ENCODE peak calls at places on chromosomes 4 and X, in five cellular contexts. A is Peyer's patch, X is upper lobe of left lung, E is suprapubic skin, G is transverse colon. M is an unnamed sample.

GRCh38 chr4:112063260-112063659 is 82.0 kb upstream of the FAM241A start:
- DNase-seq in E (no peak), G (no peak), X (no peak), A (no peak), M (no peak)

GRCh38 chrX:147550217-147550616 is 361.5 kb upstream of the FMR1 start:
- DNase-seq in E (no peak), X (peak), G (no peak), A (no peak), M (peak)

GRCh38 chrX:97529801-97530200 is 646.1 kb downstream of the RPA4 start:
- DNase-seq in E (no peak), X (no peak), G (no peak), A (no peak), M (peak)

GRCh38 chrX:46770006-46770816 is 11.3 kb upstream of the SLC9A7 start:
- DNase-seq in A (no peak), G (no peak), X (no peak), E (no peak), M (no peak)

GRCh38 chr4:165027762-165028402 is 3.9 kb upstream of the TRIM60 start:
- DNase-seq in E (no peak), G (no peak), A (no peak), X (no peak), M (no peak)

GRCh38 chr4:108571027-108571569 is 49.3 kb upstream of the RPL34 start:
- DNase-seq in X (no peak), G (no peak), E (no peak), A (no peak), M (no peak)

GRCh38 chr4:102575369-102576129 is 74.4 kb downstream of the NFKB1 start:
- DNase-seq in E (no peak), A (no peak), G (no peak), X (no peak), M (no peak)

GRCh38 chr4:95105112-95105511 is 347.4 kb downstream of the BMPR1B start:
- DNase-seq in E (no peak), A (no peak), X (peak), G (no peak), M (no peak)

GRCh38 chrX:153669174-153669890 is 4.3 kb downstream of the PNCK start:
- DNase-seq in X (no peak), G (no peak), E (no peak), A (no peak), M (peak)

GRCh38 chr4:28225005-28225404 is 1364.4 kb downstream of the STIM2 start:
- DNase-seq in A (no peak), G (no peak), X (no peak), E (no peak), M (no peak)

GRCh38 chr4:126495163-126495752 is 1137.5 kb upstream of the INTU start:
- DNase-seq in A (no peak), X (no peak), E (no peak), G (no peak), M (no peak)

GRCh38 chrX:131845201-131845600 is 177.9 kb upstream of the STK26 start:
- DNase-seq in E (no peak), X (no peak), G (no peak), A (no peak), M (peak)

GRCh38 chrX:129930941-129931410 is 25.0 kb downstream of the UTP14A start:
- DNase-seq in G (no peak), X (no peak), E (no peak), A (no peak), M (no peak)

GRCh38 chrX:40146471-40147398 is 49.0 kb upstream of the BCOR start:
- DNase-seq in X (peak), E (no peak), A (peak), G (no peak), M (peak)

GRCh38 chr4:2931765-2932560 is 31.2 kb downstream of the NOP14 start:
- DNase-seq in X (peak), G (peak), E (peak), A (peak), M (peak)

GRCh38 chr4:140637836-140638235 is 69.1 kb upstream of the UCP1 start:
- DNase-seq in A (no peak), G (peak), X (no peak), E (no peak), M (peak)

GRCh38 chrX:71870337-71871098 is 40.1 kb upstream of the NHSL2 start:
- DNase-seq in E (no peak), A (no peak), G (no peak), X (no peak), M (peak)

GRCh38 chr4:78166582-78166981 is 109.5 kb downstream of the FRAS1 start:
- DNase-seq in E (no peak), G (no peak), X (no peak), A (no peak), M (no peak)

DNA sequence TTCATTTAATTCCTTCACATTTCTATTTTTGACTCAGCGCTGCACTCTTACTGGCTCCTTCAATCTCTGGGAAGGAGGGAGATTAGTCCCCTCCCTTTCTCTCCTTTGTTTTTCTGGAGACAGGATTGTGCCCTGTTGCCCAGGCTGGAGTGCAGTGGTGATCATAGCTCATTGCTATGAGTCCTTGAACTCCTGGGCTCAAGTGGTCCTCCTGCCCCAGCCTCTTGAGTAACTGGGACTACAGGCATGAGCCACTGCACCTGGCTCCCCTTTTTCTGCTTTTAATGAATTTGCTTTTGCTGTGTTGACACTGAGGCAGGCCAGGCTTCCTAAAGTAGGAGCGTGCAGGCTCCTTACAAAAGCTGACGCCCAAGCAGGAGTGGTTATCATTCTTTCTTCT is 10.5 kb downstream of the TBC1D14 start:
- DNase-seq in E (no peak), A (no peak), X (peak), G (no peak), M (no peak)
- TF ChIP-seq POLR2A in E (no peak), A (no peak), X (no peak), G (no peak), M (no peak)

GRCh38 chrX:68684291-68684918 is 36.9 kb downstream of the STARD8 start:
- DNase-seq in E (no peak), X (peak), A (no peak), G (peak), M (peak)

GRCh38 chrX:68686684-68687045 is 39.2 kb downstream of the STARD8 start:
- DNase-seq in A (no peak), X (peak), G (no peak), E (no peak), M (peak)

GRCh38 chrX:68683580-68683979 is 36.1 kb downstream of the STARD8 start:
- DNase-seq in A (no peak), E (no peak), X (no peak), G (no peak), M (no peak)

GRCh38 chrX:68684919-68685304 is 37.4 kb downstream of the STARD8 start:
- DNase-seq in X (no peak), G (no peak), E (no peak), A (no peak), M (no peak)

GRCh38 chrX:68685722-68686683 is 38.5 kb downstream of the STARD8 start:
- DNase-seq in G (peak), E (no peak), X (peak), A (no peak), M (peak)
- TF ChIP-seq POLR2A in G (no peak), E (peak), X (no peak), A (no peak), M (peak)

GRCh38 chr4:16104520-16104919 is 20.7 kb upstream of the PROM1 start:
- DNase-seq in A (no peak), E (no peak), X (no peak), G (no peak), M (no peak)
- TF ChIP-seq POLR2A in A (no peak), E (no peak), X (no peak), G (no peak), M (no peak)

GRCh38 chr4:186695392-186695791 is 28.3 kb downstream of the FAT1 start:
- DNase-seq in E (no peak), G (no peak), X (no peak), A (no peak), M (no peak)

GRCh38 chr4:186689476-186689875 is 34.2 kb downstream of the FAT1 start:
- DNase-seq in G (no peak), E (no peak), X (peak), A (no peak), M (no peak)

GRCh38 chr4:186693894-186694293 is 29.8 kb downstream of the FAT1 start:
- DNase-seq in E (no peak), G (no peak), A (no peak), X (no peak), M (no peak)

GRCh38 chr4:186691396-186691795 is 32.3 kb downstream of the FAT1 start:
- DNase-seq in X (no peak), A (no peak), E (no peak), G (no peak), M (no peak)

DNA sequence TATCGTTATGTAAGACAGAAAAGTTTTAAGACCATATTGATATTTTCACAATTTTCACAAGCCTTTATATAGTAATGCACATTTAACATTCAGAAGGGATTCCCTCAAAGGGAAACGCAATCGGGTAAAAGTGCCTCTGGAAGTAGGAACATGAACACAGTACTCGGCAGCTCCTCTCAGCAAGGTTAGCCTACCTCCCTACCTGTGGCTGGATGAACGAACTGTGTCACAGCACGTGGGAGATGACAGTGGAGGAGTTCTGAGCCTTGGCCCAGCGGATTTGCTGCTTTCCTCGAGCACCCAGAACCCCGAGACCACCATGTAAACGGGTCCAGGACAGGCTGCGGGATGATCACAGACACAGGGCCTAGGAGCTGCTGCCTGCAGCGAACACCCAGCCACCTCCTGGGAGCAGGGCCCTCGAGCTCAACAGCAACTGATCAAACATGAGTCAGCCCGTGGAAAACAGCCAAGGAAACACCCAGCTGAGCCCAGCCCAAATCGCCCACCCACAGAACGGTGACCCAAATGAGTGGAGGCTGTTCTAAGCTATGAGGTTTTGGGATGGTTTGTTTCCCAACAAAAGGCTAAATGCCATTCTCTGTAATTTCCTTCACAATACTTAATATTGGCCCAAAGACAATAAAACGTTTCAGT is 30.4 kb downstream of the FAT1 start:
- DNase-seq in A (no peak), X (peak), G (peak), E (peak), M (peak)
- TF ChIP-seq POLR2A in A (no peak), X (no peak), G (no peak), E (no peak), M (no peak)

DNA sequence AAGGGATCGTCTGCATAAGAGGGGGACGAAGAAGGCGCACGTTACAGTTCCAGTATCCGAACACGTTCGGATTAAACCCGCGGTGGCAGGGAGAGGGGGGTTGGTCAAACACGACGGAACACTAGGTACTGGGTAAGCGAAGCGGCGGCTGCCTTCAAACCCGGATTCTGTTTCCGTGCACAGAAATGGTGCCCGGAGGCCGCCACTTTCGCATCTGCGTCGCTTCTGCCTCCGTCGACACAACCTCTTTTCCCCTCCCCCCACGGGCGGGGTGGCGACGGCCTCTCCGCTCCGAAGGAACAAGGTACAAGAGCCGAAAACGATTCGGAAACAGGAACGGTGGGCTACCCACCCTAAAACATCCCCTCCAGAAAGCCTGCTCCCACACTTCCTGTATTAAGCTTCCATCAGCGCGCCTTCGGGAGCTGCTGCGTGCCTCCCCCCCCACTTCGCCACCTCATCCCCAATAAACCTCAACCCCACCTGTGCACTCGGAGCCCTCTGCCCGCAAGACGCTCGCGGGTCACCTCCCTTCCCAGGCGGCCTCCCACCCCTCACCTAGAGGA is 667 bp downstream of the G3BP2 start:
- DNase-seq in E (peak), A (peak), X (peak), G (peak), M (peak)
- TF ChIP-seq POLR2A in E (no peak), A (no peak), X (no peak), G (no peak), M (no peak)

DNA sequence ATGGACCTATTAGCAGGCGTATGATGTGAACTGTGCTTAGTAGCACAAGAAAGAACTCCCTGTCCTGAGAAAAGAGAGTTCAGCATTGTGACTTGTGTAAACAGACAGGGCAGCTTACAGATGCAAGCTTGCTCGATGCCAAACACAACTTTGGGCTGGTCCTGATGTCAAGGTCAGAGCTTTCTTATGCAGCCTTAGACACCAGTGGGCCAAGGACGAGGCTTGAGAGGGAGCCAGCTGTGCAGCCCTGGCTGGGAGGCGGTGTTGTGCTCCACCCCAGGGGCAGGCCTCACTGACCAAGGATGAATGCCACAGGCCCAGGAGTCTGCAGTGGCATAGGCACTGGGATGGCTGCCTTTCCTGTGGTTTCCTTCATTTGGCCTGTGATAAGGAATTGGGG is 35.4 kb downstream of the JADE1 start:
- DNase-seq in A (no peak), G (no peak), E (no peak), X (peak), M (no peak)
- TF ChIP-seq POLR2A in A (no peak), G (no peak), E (no peak), X (no peak), M (no peak)

M was measured in erythroblast.